ENCODE peak calls at places on chromosomes 2 and 18, in four cellular contexts. One of them, this sample, is unnamed. For H3K36me3, the result is how much of the 10 kb centered on the place peaks cover.

GRCh38 chr18:37207343-37207742 is 358.3 kb downstream of the CELF4 start:
- DNase-seq in ovary: no peak
- DNase-seq in WERI-Rb-1: no peak
- DNase-seq in fibroblast of lung: no peak
- DNase-seq in this sample: no peak

GRCh38 chr2:12169060-12169406 is 422.6 kb downstream of the LPIN1 start:
- DNase-seq in ovary: peak
- DNase-seq in fibroblast of lung: peak
- DNase-seq in WERI-Rb-1: no peak
- DNase-seq in this sample: peak

GRCh38 chr2:96693286-96694200 is 46.3 kb downstream of the LMAN2L start:
- DNase-seq in ovary: no peak
- DNase-seq in WERI-Rb-1: no peak
- DNase-seq in fibroblast of lung: no peak
- DNase-seq in this sample: no peak

GRCh38 chr2:129748653-129749052 is 230.8 kb upstream of the RAB6C start:
- DNase-seq in WERI-Rb-1: peak
- DNase-seq in ovary: no peak
- DNase-seq in fibroblast of lung: no peak
- DNase-seq in this sample: no peak

GRCh38 chr2:66748939-66749338 is 314.0 kb downstream of the MEIS1 start:
- DNase-seq in fibroblast of lung: no peak
- DNase-seq in WERI-Rb-1: no peak
- DNase-seq in ovary: no peak
- DNase-seq in this sample: no peak

GRCh38 chr2:241052677-241053360 is 49.3 kb downstream of the MTERF4 start:
- DNase-seq in WERI-Rb-1: peak
- DNase-seq in ovary: peak
- DNase-seq in fibroblast of lung: no peak
- DNase-seq in this sample: no peak

GRCh38 chr18:39976771-39977170 is 1978.3 kb upstream of the PIK3C3 start:
- DNase-seq in ovary: no peak
- DNase-seq in WERI-Rb-1: no peak
- DNase-seq in fibroblast of lung: no peak
- DNase-seq in this sample: no peak

GRCh38 chr2:152309352-152310214 is 25.4 kb upstream of the FMNL2 start:
- DNase-seq in fibroblast of lung: no peak
- DNase-seq in ovary: no peak
- DNase-seq in WERI-Rb-1: no peak
- DNase-seq in this sample: no peak

GRCh38 chr18:1253825-1254224 is 349.2 kb downstream of the ADCYAP1 start:
- DNase-seq in ovary: no peak
- DNase-seq in fibroblast of lung: no peak
- DNase-seq in WERI-Rb-1: no peak
- DNase-seq in this sample: no peak

GRCh38 chr2:29455202-29455885 is 340.1 kb downstream of the CLIP4 start:
- DNase-seq in WERI-Rb-1: no peak
- DNase-seq in ovary: no peak
- DNase-seq in fibroblast of lung: peak
- DNase-seq in this sample: no peak

GRCh38 chr2:141641462-141641861 is 489.4 kb downstream of the LRP1B start:
- DNase-seq in fibroblast of lung: peak
- DNase-seq in WERI-Rb-1: no peak
- DNase-seq in ovary: no peak
- DNase-seq in this sample: peak

GRCh38 chr18:77086656-77087390 is 45.8 kb downstream of the MBP start:
- DNase-seq in fibroblast of lung: no peak
- DNase-seq in ovary: no peak
- DNase-seq in WERI-Rb-1: no peak
- DNase-seq in this sample: no peak

GRCh38 chr2:201507725-201508124 is 56.2 kb downstream of the STRADB start:
- DNase-seq in fibroblast of lung: no peak
- DNase-seq in WERI-Rb-1: no peak
- DNase-seq in ovary: no peak
- DNase-seq in this sample: no peak

GRCh38 chr2:119429225-119430000 is 2.2 kb upstream of the TMEM37 start:
- DNase-seq in ovary: no peak
- DNase-seq in fibroblast of lung: peak
- DNase-seq in WERI-Rb-1: no peak
- DNase-seq in this sample: no peak

GRCh38 chr18:35756506-35757117 is 175.1 kb downstream of the GALNT1 start:
- DNase-seq in ovary: no peak
- DNase-seq in fibroblast of lung: peak
- DNase-seq in WERI-Rb-1: peak
- DNase-seq in this sample: no peak

GRCh38 chr18:59743561-59743960 is 46.3 kb upstream of the CCBE1 start:
- DNase-seq in WERI-Rb-1: no peak
- DNase-seq in fibroblast of lung: peak
- DNase-seq in ovary: no peak
- DNase-seq in this sample: no peak

GRCh38 chr2:217755027-217755756 is 247.6 kb downstream of the TNS1 start:
- DNase-seq in WERI-Rb-1: no peak
- DNase-seq in ovary: no peak
- DNase-seq in fibroblast of lung: no peak
- DNase-seq in this sample: no peak

GRCh38 chr2:158403237-158403636 is 53.3 kb downstream of the CCDC148 start:
- DNase-seq in WERI-Rb-1: no peak
- DNase-seq in fibroblast of lung: peak
- DNase-seq in ovary: no peak
- DNase-seq in this sample: no peak

GRCh38 chr18:40904295-40904694 is 1050.7 kb upstream of the PIK3C3 start:
- DNase-seq in WERI-Rb-1: no peak
- DNase-seq in fibroblast of lung: peak
- DNase-seq in ovary: no peak
- DNase-seq in this sample: no peak

GRCh38 chr18:24112874-24113615 is 25.8 kb upstream of the CABYR start:
- DNase-seq in ovary: no peak
- DNase-seq in fibroblast of lung: peak
- DNase-seq in WERI-Rb-1: peak
- DNase-seq in this sample: peak

GRCh38 chr2:61720911-61721310 is 132.9 kb downstream of the FAM161A start:
- DNase-seq in WERI-Rb-1: no peak
- DNase-seq in ovary: no peak
- DNase-seq in fibroblast of lung: no peak
- DNase-seq in this sample: no peak

GRCh38 chr2:12456293-12457151 is 260.2 kb upstream of the TRIB2 start:
- DNase-seq in fibroblast of lung: peak
- DNase-seq in ovary: peak
- DNase-seq in WERI-Rb-1: no peak
- DNase-seq in this sample: peak

GRCh38 chr2:145006957-145007672 is 487.2 kb upstream of the ZEB2 start:
- DNase-seq in fibroblast of lung: peak
- DNase-seq in WERI-Rb-1: no peak
- DNase-seq in ovary: no peak
- DNase-seq in this sample: peak

GRCh38 chr2:217958206-217958888 is 44.4 kb downstream of the TNS1 start:
- DNase-seq in WERI-Rb-1: no peak
- DNase-seq in fibroblast of lung: no peak
- DNase-seq in ovary: peak
- DNase-seq in this sample: no peak

GRCh38 chr2:159521272-159521671 is 95.1 kb downstream of the BAZ2B start:
- DNase-seq in WERI-Rb-1: no peak
- DNase-seq in fibroblast of lung: no peak
- DNase-seq in ovary: no peak
- DNase-seq in this sample: no peak

GRCh38 chr2:134463726-134464076 is 209.8 kb downstream of the MGAT5 start:
- DNase-seq in ovary: no peak
- DNase-seq in WERI-Rb-1: no peak
- DNase-seq in fibroblast of lung: no peak
- DNase-seq in this sample: no peak

GRCh38 chr2:42964444-42965081 is 172.2 kb upstream of the HAAO start:
- DNase-seq in fibroblast of lung: peak
- DNase-seq in WERI-Rb-1: no peak
- DNase-seq in ovary: peak
- DNase-seq in this sample: no peak

GRCh38 chr2:39845460-39846146 is 66.5 kb upstream of the THUMPD2 start:
- DNase-seq in fibroblast of lung: peak
- DNase-seq in WERI-Rb-1: no peak
- DNase-seq in ovary: no peak
- DNase-seq in this sample: peak

GRCh38 chr2:42125887-42126594 is 43.1 kb upstream of the EML4 start:
- DNase-seq in fibroblast of lung: peak
- DNase-seq in ovary: no peak
- DNase-seq in WERI-Rb-1: no peak
- DNase-seq in this sample: no peak

GRCh38 chr18:76494541-76495403 is at the start of gene ZNF516:
- DNase-seq in ovary: peak
- DNase-seq in fibroblast of lung: peak
- DNase-seq in WERI-Rb-1: peak
- DNase-seq in this sample: no peak

GRCh38 chr18:28735731-28736130 is 558.8 kb upstream of the CDH2 start:
- DNase-seq in ovary: no peak
- DNase-seq in WERI-Rb-1: no peak
- DNase-seq in fibroblast of lung: peak
- DNase-seq in this sample: no peak

GRCh38 chr2:9329497-9329896 is 93.8 kb downstream of the ITGB1BP1 start:
- DNase-seq in ovary: no peak
- DNase-seq in WERI-Rb-1: no peak
- DNase-seq in fibroblast of lung: no peak
- DNase-seq in this sample: no peak

GRCh38 chr18:64019922-64020756 is 50.3 kb downstream of the SERPINB8 start:
- DNase-seq in WERI-Rb-1: no peak
- DNase-seq in fibroblast of lung: no peak
- DNase-seq in ovary: no peak
- DNase-seq in this sample: peak

GRCh38 chr2:204228169-204228940 is 291.8 kb downstream of the ICOS start:
- DNase-seq in fibroblast of lung: no peak
- DNase-seq in WERI-Rb-1: peak
- DNase-seq in ovary: no peak
- DNase-seq in this sample: no peak

GRCh38 chr2:221100467-221101089 is 471.5 kb downstream of the EPHA4 start:
- DNase-seq in WERI-Rb-1: peak
- DNase-seq in fibroblast of lung: no peak
- DNase-seq in ovary: no peak
- DNase-seq in this sample: peak

GRCh38 chr2:231926180-231926741 is at the start of gene NPPC:
- DNase-seq in WERI-Rb-1: peak
- DNase-seq in fibroblast of lung: peak
- DNase-seq in ovary: peak
- DNase-seq in this sample: no peak

GRCh38 chr18:2953935-2954641 is 58.9 kb downstream of the LPIN2 start:
- DNase-seq in ovary: no peak
- DNase-seq in fibroblast of lung: no peak
- DNase-seq in WERI-Rb-1: no peak
- DNase-seq in this sample: no peak

GRCh38 chr18:2954869-2955645 is 57.9 kb downstream of the LPIN2 start:
- DNase-seq in WERI-Rb-1: no peak
- DNase-seq in ovary: no peak
- DNase-seq in fibroblast of lung: no peak
- DNase-seq in this sample: no peak

GRCh38 chr18:2948038-2948437 is 64.9 kb downstream of the LPIN2 start:
- DNase-seq in WERI-Rb-1: no peak
- DNase-seq in fibroblast of lung: peak
- DNase-seq in ovary: no peak
- DNase-seq in this sample: peak

GRCh38 chr18:2955966-2956521 is 56.9 kb downstream of the LPIN2 start:
- DNase-seq in fibroblast of lung: no peak
- DNase-seq in WERI-Rb-1: no peak
- DNase-seq in ovary: no peak
- DNase-seq in this sample: no peak

GRCh38 chr18:2952605-2953004 is 60.3 kb downstream of the LPIN2 start:
- DNase-seq in fibroblast of lung: no peak
- DNase-seq in ovary: no peak
- DNase-seq in WERI-Rb-1: no peak
- DNase-seq in this sample: no peak
- H3K36me3 ChIP-seq in fibroblast of lung: under half
- H3K36me3 ChIP-seq in ovary: under half
- H3K36me3 ChIP-seq in WERI-Rb-1: half or more
- H3K36me3 ChIP-seq in this sample: under half

GRCh38 chr2:207356604-207357003 is 173.2 kb upstream of the CREB1 start:
- DNase-seq in ovary: no peak
- DNase-seq in fibroblast of lung: no peak
- DNase-seq in WERI-Rb-1: no peak
- DNase-seq in this sample: no peak

GRCh38 chr2:207351171-207351570 is 178.6 kb upstream of the CREB1 start:
- DNase-seq in WERI-Rb-1: no peak
- DNase-seq in ovary: no peak
- DNase-seq in fibroblast of lung: no peak
- DNase-seq in this sample: no peak

GRCh38 chr2:207353836-207354235 is 175.9 kb upstream of the CREB1 start:
- DNase-seq in WERI-Rb-1: no peak
- DNase-seq in fibroblast of lung: no peak
- DNase-seq in ovary: no peak
- DNase-seq in this sample: no peak

GRCh38 chr2:207354466-207354865 is 175.3 kb upstream of the CREB1 start:
- DNase-seq in WERI-Rb-1: no peak
- DNase-seq in ovary: no peak
- DNase-seq in fibroblast of lung: no peak
- DNase-seq in this sample: no peak

GRCh38 chr2:207352978-207353377 is 176.8 kb upstream of the CREB1 start:
- DNase-seq in WERI-Rb-1: peak
- DNase-seq in fibroblast of lung: no peak
- DNase-seq in ovary: peak
- DNase-seq in this sample: no peak
- TF ChIP-seq CTCF in WERI-Rb-1: peak
- TF ChIP-seq CTCF in fibroblast of lung: no peak
- TF ChIP-seq CTCF in ovary: no peak
- TF ChIP-seq CTCF in this sample: no peak

GRCh38 chr2:126751477-126751876 is 95.5 kb downstream of the GYPC start:
- DNase-seq in fibroblast of lung: no peak
- DNase-seq in WERI-Rb-1: no peak
- DNase-seq in ovary: no peak
- DNase-seq in this sample: no peak

GRCh38 chr2:126754240-126755004 is 98.5 kb downstream of the GYPC start:
- DNase-seq in ovary: no peak
- DNase-seq in WERI-Rb-1: no peak
- DNase-seq in fibroblast of lung: no peak
- DNase-seq in this sample: no peak

GRCh38 chr2:126753501-126754212 is 97.7 kb downstream of the GYPC start:
- DNase-seq in WERI-Rb-1: no peak
- DNase-seq in fibroblast of lung: no peak
- DNase-seq in ovary: no peak
- DNase-seq in this sample: no peak

GRCh38 chr2:126752876-126753275 is 96.9 kb downstream of the GYPC start:
- DNase-seq in fibroblast of lung: no peak
- DNase-seq in WERI-Rb-1: no peak
- DNase-seq in ovary: no peak
- DNase-seq in this sample: no peak

DNA sequence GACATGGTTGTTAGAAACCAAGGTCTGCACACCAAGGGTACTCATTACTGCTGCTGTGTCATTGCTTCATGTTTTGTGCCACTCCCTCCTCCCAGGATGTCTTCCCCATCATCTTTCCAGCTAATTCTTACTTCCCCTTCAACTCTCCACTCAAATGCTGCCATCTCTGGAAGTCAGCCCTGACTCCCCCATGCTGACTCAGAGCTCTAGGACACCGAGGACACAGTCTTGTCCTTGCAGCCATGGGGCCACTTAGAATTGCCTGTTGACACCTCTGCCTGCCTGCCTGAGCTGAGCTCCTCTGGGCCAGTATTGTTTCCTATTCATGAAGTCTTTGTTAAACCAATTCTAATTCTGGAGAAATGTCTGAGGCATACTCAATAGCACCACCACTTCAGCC is 100.2 kb downstream of the GYPC start:
- DNase-seq in fibroblast of lung: no peak
- DNase-seq in ovary: no peak
- DNase-seq in WERI-Rb-1: no peak
- DNase-seq in this sample: no peak
- H3K36me3 ChIP-seq in fibroblast of lung: under half
- H3K36me3 ChIP-seq in ovary: under half
- H3K36me3 ChIP-seq in WERI-Rb-1: under half
- H3K36me3 ChIP-seq in this sample: under half

GRCh38 chr2:182240862-182241371 is 185.9 kb downstream of the PDE1A start:
- DNase-seq in WERI-Rb-1: peak
- DNase-seq in ovary: peak
- DNase-seq in fibroblast of lung: peak
- DNase-seq in this sample: no peak
- TF ChIP-seq CTCF in WERI-Rb-1: peak
- TF ChIP-seq CTCF in ovary: no peak
- TF ChIP-seq CTCF in fibroblast of lung: peak
- TF ChIP-seq CTCF in this sample: peak

This sample was measured in kidney epithelial cell.